ENCODE peak calls at places on chromosomes 7 and 10, in four cellular contexts. Y, P, I and X are unnamed samples.

GRCh38 chr10:103480521-103480920 is 1.5 kb upstream of the CALHM3 start:
- DNase-seq in Y (peak), P (no peak), I (no peak), X (no peak)

GRCh38 chr10:10394933-10395658 is 622.6 kb upstream of the CELF2 start:
- DNase-seq in Y (peak), P (peak), I (no peak), X (no peak)

GRCh38 chr10:67883710-67884312 is 645 bp upstream of the SIRT1 start:
- DNase-seq in Y (peak), P (no peak), I (no peak), X (no peak)

GRCh38 chr7:158829021-158829341 is 328 bp downstream of the ESYT2 start:
- DNase-seq in Y (peak), P (peak), I (peak), X (peak)

GRCh38 chr10:22997102-22997501 is 69.2 kb downstream of the ARMC3 start:
- DNase-seq in Y (peak), P (no peak), I (no peak), X (no peak)

GRCh38 chr7:109763611-109764010 is 1193.9 kb downstream of the DNAJB9 start:
- DNase-seq in Y (peak), P (no peak), I (no peak), X (no peak)

GRCh38 chr10:114908896-114909295 is 29.1 kb upstream of the TRUB1 start:
- DNase-seq in Y (no peak), P (no peak), I (no peak), X (no peak)

GRCh38 chr10:13614530-13615332 is 28.0 kb downstream of the PRPF18 start:
- DNase-seq in Y (no peak), P (peak), I (no peak), X (no peak)

GRCh38 chr7:7970113-7970619 is 1.6 kb downstream of the GLCCI1 start:
- DNase-seq in Y (no peak), P (no peak), I (no peak), X (no peak)

GRCh38 chr7:42947531-42947930 is 15.4 kb downstream of the MRPL32 start:
- DNase-seq in Y (no peak), P (no peak), I (no peak), X (no peak)

GRCh38 chr7:132083126-132084123 is 492.8 kb downstream of the PLXNA4 start:
- DNase-seq in Y (no peak), P (no peak), I (no peak), X (no peak)

GRCh38 chr7:139673230-139673629 is 104.6 kb downstream of the HIPK2 start:
- DNase-seq in Y (no peak), P (no peak), I (no peak), X (no peak)

DNA sequence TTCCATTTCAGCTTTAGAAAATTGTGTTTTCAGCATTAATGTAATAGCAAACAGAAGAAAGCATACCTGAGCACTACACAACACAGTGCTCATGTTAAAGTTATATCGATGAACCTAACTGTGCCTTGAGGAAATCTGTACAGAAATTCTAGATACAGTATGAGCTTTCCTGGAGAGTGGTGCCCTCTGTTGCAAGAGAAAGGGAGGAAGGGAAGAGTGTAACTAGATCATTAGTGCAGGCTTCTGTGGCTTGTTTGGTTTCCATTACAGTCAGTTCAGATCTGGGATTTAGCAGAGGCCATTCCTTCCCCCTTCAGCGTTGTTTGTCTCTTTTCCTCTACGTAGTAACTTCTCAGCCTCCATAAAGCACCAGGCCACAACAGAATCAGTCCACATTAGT is 139.7 kb downstream of the HTR7 start:
- DNase-seq in Y (peak), P (no peak), I (no peak), X (no peak)
- TF ChIP-seq CTCF in Y (peak), P (no peak), I (no peak), X (no peak)

GRCh38 chr10:91410638-91411367 is 659 bp downstream of the HECTD2 start:
- DNase-seq in Y (peak), P (peak), I (no peak), X (no peak)
- TF ChIP-seq CTCF in Y (no peak), P (no peak), I (no peak), X (peak)

DNA sequence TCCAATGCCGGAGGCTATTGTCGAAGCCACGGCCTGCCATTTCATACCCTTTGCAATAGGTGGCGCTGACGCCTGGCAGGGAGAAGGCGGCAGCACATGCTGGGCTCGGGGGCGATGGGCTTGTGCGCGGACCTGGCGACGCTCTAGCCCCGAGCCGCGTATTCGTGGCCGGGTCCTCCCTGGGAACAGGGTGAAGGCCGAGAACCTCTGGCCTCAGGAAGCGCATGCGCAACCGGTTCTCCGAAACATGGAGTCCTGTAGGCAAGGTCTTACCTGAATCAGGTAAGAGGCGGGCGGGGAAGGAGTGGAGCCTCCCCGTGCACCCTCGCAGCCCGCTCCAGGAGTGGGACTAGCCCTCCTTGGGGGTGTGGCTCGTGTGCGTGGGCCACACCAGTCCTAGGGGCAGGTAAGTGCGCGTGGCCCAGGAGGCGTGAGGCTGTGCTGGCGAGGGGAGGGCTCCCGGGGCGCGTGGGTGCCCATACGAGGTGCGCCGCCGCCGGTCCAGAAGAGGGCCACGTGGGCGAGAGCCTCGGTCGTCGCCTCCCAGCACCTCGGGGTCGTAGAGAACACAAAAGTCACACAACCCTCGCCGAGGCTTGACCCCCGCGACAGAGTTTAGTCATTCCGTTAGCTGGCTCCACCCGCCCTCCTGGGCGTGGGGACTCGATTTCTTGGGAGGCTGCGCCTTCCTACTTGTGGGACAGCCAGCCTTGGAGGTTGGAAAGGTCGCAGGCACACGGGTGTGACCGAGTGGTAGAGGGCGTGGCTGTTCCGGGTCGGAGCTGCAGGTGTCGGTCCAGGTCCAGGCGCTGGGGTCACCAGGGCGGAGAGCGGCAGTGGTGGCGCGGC is 5.5 kb upstream of the MEST start:
- DNase-seq in Y (no peak), P (peak), I (peak), X (no peak)
- TF ChIP-seq CTCF in Y (peak), P (peak), I (peak), X (peak)

DNA sequence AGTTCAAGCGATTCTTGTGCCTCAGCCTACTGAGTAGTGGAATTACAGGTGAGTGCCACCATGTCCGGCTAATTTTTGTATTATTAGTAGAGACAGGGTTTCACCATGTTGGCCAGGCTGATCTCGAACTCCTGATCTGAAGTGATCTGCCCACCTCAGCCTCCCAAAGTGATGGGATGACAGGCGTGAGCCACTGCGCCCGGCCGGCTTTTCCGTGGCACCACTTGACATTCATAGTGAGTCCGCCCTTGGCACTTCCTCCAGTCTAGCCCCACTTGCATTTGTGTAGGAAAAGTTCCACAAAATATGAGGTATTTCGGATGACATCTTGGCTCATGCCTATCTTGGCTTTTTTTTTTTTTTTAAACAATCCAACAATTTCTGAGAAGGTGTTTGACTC is 128.1 kb upstream of the ACBD5 start:
- DNase-seq in Y (no peak), P (no peak), I (no peak), X (no peak)
- TF ChIP-seq CTCF in Y (no peak), P (no peak), I (no peak), X (no peak)

GRCh38 chr10:80453715-80454525 is at the start of gene TSPAN14:
- DNase-seq in Y (peak), P (peak), I (peak), X (peak)
- TF ChIP-seq CTCF in Y (no peak), P (no peak), I (no peak), X (no peak)

GRCh38 chr7:50856231-50856630 is 73.5 kb upstream of the GRB10 start:
- DNase-seq in Y (no peak), P (no peak), I (no peak), X (no peak)
- TF ChIP-seq CTCF in Y (no peak), P (no peak), I (no peak), X (no peak)